ENCODE peak calls at places on chromosomes 4 and X, in six cellular contexts. G, P, I, Z, T and V are unnamed samples.

GRCh38 chr4:76751612-76752343 is 146.2 kb downstream of the SOWAHB start:
- DNase-seq in G (no peak), P (no peak), I (no peak), Z (no peak), T (no peak), V (no peak)

GRCh38 chr4:10197952-10198351 is 81.4 kb upstream of the WDR1 start:
- DNase-seq in G (no peak), P (no peak), I (no peak), Z (no peak), T (no peak), V (no peak)

GRCh38 chr4:5526070-5526831 is 182.1 kb downstream of the EVC2 start:
- DNase-seq in G (no peak), P (no peak), I (no peak), Z (no peak), T (no peak), V (no peak)

GRCh38 chr4:147994491-147995385 is 262.9 kb downstream of the ARHGAP10 start:
- DNase-seq in G (no peak), P (no peak), I (no peak), Z (no peak), T (no peak), V (no peak)

GRCh38 chrX:124097116-124097515 is 135.6 kb downstream of the STAG2 start:
- DNase-seq in G (no peak), P (no peak), I (no peak), Z (no peak), T (no peak), V (no peak)

GRCh38 chr4:1805493-1806222 is 12.6 kb downstream of the FGFR3 start:
- DNase-seq in G (no peak), P (no peak), I (no peak), Z (no peak), T (no peak), V (no peak)

GRCh38 chr4:48429709-48430474 is 53.3 kb upstream of the SLC10A4 start:
- DNase-seq in G (no peak), P (no peak), I (no peak), Z (no peak), T (no peak), V (no peak)

GRCh38 chrX:7574325-7574724 is 268.6 kb upstream of the VCX start:
- DNase-seq in G (no peak), P (no peak), I (no peak), Z (no peak), T (peak; percentile 26), V (no peak)

GRCh38 chr4:139279723-139280620 is at the start of gene MGARP:
- DNase-seq in G (peak; percentile 5), P (no peak), I (no peak), Z (no peak), T (no peak), V (no peak)

GRCh38 chrX:9327086-9327746 is 137.6 kb upstream of the TBL1X start:
- DNase-seq in G (no peak), P (no peak), I (no peak), Z (no peak), T (no peak), V (no peak)

GRCh38 chr4:169268951-169269781 is 1.6 kb downstream of the SH3RF1 start:
- DNase-seq in G (peak; percentile 14), P (no peak), I (no peak), Z (no peak), T (no peak), V (no peak)

GRCh38 chrX:74922922-74923321 is 2.3 kb downstream of the NEXMIF start:
- DNase-seq in G (no peak), P (no peak), I (no peak), Z (no peak), T (peak; percentile 83), V (no peak)

GRCh38 chrX:150934453-150934852 is 36.0 kb upstream of the CD99L2 start:
- DNase-seq in G (peak; percentile 29), P (no peak), I (no peak), Z (no peak), T (peak; percentile 3), V (no peak)

GRCh38 chr4:24240655-24241054 is 343.7 kb downstream of the DHX15 start:
- DNase-seq in G (no peak), P (no peak), I (no peak), Z (no peak), T (no peak), V (no peak)

GRCh38 chr4:16721618-16722291 is 176.7 kb downstream of the LDB2 start:
- DNase-seq in G (peak; percentile 16), P (no peak), I (no peak), Z (no peak), T (no peak), V (no peak)

GRCh38 chrX:12936947-12937346 is 30.5 kb downstream of the TLR8 start:
- DNase-seq in G (no peak), P (no peak), I (no peak), Z (no peak), T (no peak), V (no peak)

GRCh38 chr4:15063341-15063740 is 61.1 kb downstream of the CPEB2 start:
- DNase-seq in G (no peak), P (no peak), I (no peak), Z (no peak), T (no peak), V (no peak)

GRCh38 chr4:82780398-82781231 is 18.0 kb downstream of the SCD5 start:
- DNase-seq in G (peak; percentile 80), P (no peak), I (peak; percentile 81), Z (no peak), T (peak; percentile 95), V (peak; percentile 9)

GRCh38 chr4:829761-830655 is 4.1 kb upstream of the CPLX1 start:
- DNase-seq in G (no peak), P (no peak), I (no peak), Z (no peak), T (no peak), V (no peak)

GRCh38 chrX:76657499-76657898 is 230.0 kb downstream of the MAGEE1 start:
- DNase-seq in G (no peak), P (no peak), I (no peak), Z (no peak), T (no peak), V (no peak)

GRCh38 chrX:13535371-13535770 is 34.0 kb upstream of the EGFL6 start:
- DNase-seq in G (peak; percentile 2), P (no peak), I (no peak), Z (no peak), T (no peak), V (no peak)

GRCh38 chr4:187209921-187210613 is 486.4 kb upstream of the FAT1 start:
- DNase-seq in G (peak; percentile 55), P (no peak), I (no peak), Z (no peak), T (no peak), V (no peak)